ENCODE peak calls at places on chromosomes 7 and 10, in five cellular contexts. One of them, this sample, is unnamed.

GRCh38 chr10:133039823-133040704 is 47.7 kb upstream of the ADGRA1 start:
- DNase-seq in NCI-H1436: no peak
- DNase-seq in iPS-NIHi11: no peak
- DNase-seq in immature natural killer cell: no peak
- DNase-seq in stimulated activated CD4-positive, alpha-beta T cell treated with anti-CD3 and anti-CD28 coated beads, Interleukin-1b, Interleukin-23, amount 100 ng/mL, for 48 hours: no peak
- DNase-seq in this sample: no peak

GRCh38 chr10:93131956-93132355 is 58.3 kb downstream of the CYP26A1 start:
- DNase-seq in NCI-H1436: no peak
- DNase-seq in stimulated activated CD4-positive, alpha-beta T cell treated with anti-CD3 and anti-CD28 coated beads, Interleukin-1b, Interleukin-23, amount 100 ng/mL, for 48 hours: no peak
- DNase-seq in immature natural killer cell: no peak
- DNase-seq in iPS-NIHi11: no peak
- DNase-seq in this sample: no peak

GRCh38 chr10:12788277-12788676 is 213.2 kb downstream of the CCDC3 start:
- DNase-seq in stimulated activated CD4-positive, alpha-beta T cell treated with anti-CD3 and anti-CD28 coated beads, Interleukin-1b, Interleukin-23, amount 100 ng/mL, for 48 hours: no peak
- DNase-seq in immature natural killer cell: no peak
- DNase-seq in NCI-H1436: no peak
- DNase-seq in iPS-NIHi11: no peak
- DNase-seq in this sample: no peak

GRCh38 chr10:48634198-48634983 is 29.5 kb upstream of the ARHGAP22 start:
- DNase-seq in stimulated activated CD4-positive, alpha-beta T cell treated with anti-CD3 and anti-CD28 coated beads, Interleukin-1b, Interleukin-23, amount 100 ng/mL, for 48 hours: peak
- DNase-seq in NCI-H1436: no peak
- DNase-seq in iPS-NIHi11: no peak
- DNase-seq in immature natural killer cell: no peak
- DNase-seq in this sample: no peak

GRCh38 chr7:45973725-45974532 is 52.9 kb upstream of the IGFBP3 start:
- DNase-seq in NCI-H1436: no peak
- DNase-seq in immature natural killer cell: no peak
- DNase-seq in iPS-NIHi11: no peak
- DNase-seq in stimulated activated CD4-positive, alpha-beta T cell treated with anti-CD3 and anti-CD28 coated beads, Interleukin-1b, Interleukin-23, amount 100 ng/mL, for 48 hours: no peak
- DNase-seq in this sample: no peak

GRCh38 chr7:149205690-149206381 is 10.5 kb downstream of the ZNF282 start:
- DNase-seq in stimulated activated CD4-positive, alpha-beta T cell treated with anti-CD3 and anti-CD28 coated beads, Interleukin-1b, Interleukin-23, amount 100 ng/mL, for 48 hours: no peak
- DNase-seq in immature natural killer cell: no peak
- DNase-seq in iPS-NIHi11: no peak
- DNase-seq in NCI-H1436: no peak
- DNase-seq in this sample: no peak

GRCh38 chr10:37752309-37752875 is 105.0 kb downstream of the ZNF248 start:
- DNase-seq in immature natural killer cell: no peak
- DNase-seq in stimulated activated CD4-positive, alpha-beta T cell treated with anti-CD3 and anti-CD28 coated beads, Interleukin-1b, Interleukin-23, amount 100 ng/mL, for 48 hours: no peak
- DNase-seq in iPS-NIHi11: no peak
- DNase-seq in NCI-H1436: no peak
- DNase-seq in this sample: no peak

GRCh38 chr10:93473161-93473560 is 9.0 kb downstream of the MYOF start:
- DNase-seq in NCI-H1436: no peak
- DNase-seq in stimulated activated CD4-positive, alpha-beta T cell treated with anti-CD3 and anti-CD28 coated beads, Interleukin-1b, Interleukin-23, amount 100 ng/mL, for 48 hours: no peak
- DNase-seq in iPS-NIHi11: no peak
- DNase-seq in immature natural killer cell: no peak
- DNase-seq in this sample: no peak

GRCh38 chr7:34823650-34824258 is 165.7 kb downstream of the NPSR1 start:
- DNase-seq in iPS-NIHi11: peak
- DNase-seq in NCI-H1436: peak
- DNase-seq in immature natural killer cell: no peak
- DNase-seq in stimulated activated CD4-positive, alpha-beta T cell treated with anti-CD3 and anti-CD28 coated beads, Interleukin-1b, Interleukin-23, amount 100 ng/mL, for 48 hours: peak
- DNase-seq in this sample: no peak

GRCh38 chr7:134908289-134908688 is 78.0 kb upstream of the AGBL3 start:
- DNase-seq in NCI-H1436: no peak
- DNase-seq in immature natural killer cell: no peak
- DNase-seq in iPS-NIHi11: no peak
- DNase-seq in stimulated activated CD4-positive, alpha-beta T cell treated with anti-CD3 and anti-CD28 coated beads, Interleukin-1b, Interleukin-23, amount 100 ng/mL, for 48 hours: no peak
- DNase-seq in this sample: no peak

GRCh38 chr7:81297317-81297716 is 378.5 kb upstream of the SEMA3C start:
- DNase-seq in NCI-H1436: no peak
- DNase-seq in stimulated activated CD4-positive, alpha-beta T cell treated with anti-CD3 and anti-CD28 coated beads, Interleukin-1b, Interleukin-23, amount 100 ng/mL, for 48 hours: no peak
- DNase-seq in immature natural killer cell: no peak
- DNase-seq in iPS-NIHi11: no peak
- DNase-seq in this sample: no peak

GRCh38 chr7:57399972-57400371 is 50.0 kb upstream of the ZNF716 start:
- DNase-seq in immature natural killer cell: no peak
- DNase-seq in NCI-H1436: no peak
- DNase-seq in iPS-NIHi11: no peak
- DNase-seq in stimulated activated CD4-positive, alpha-beta T cell treated with anti-CD3 and anti-CD28 coated beads, Interleukin-1b, Interleukin-23, amount 100 ng/mL, for 48 hours: no peak
- DNase-seq in this sample: no peak

GRCh38 chr7:22821702-22822485 is 755 bp downstream of the TOMM7 start:
- DNase-seq in NCI-H1436: no peak
- DNase-seq in iPS-NIHi11: no peak
- DNase-seq in stimulated activated CD4-positive, alpha-beta T cell treated with anti-CD3 and anti-CD28 coated beads, Interleukin-1b, Interleukin-23, amount 100 ng/mL, for 48 hours: no peak
- DNase-seq in immature natural killer cell: no peak
- DNase-seq in this sample: no peak

GRCh38 chr7:15245801-15246200 is 316.0 kb downstream of the AGMO start:
- DNase-seq in iPS-NIHi11: no peak
- DNase-seq in immature natural killer cell: no peak
- DNase-seq in stimulated activated CD4-positive, alpha-beta T cell treated with anti-CD3 and anti-CD28 coated beads, Interleukin-1b, Interleukin-23, amount 100 ng/mL, for 48 hours: no peak
- DNase-seq in NCI-H1436: no peak
- DNase-seq in this sample: no peak

GRCh38 chr10:72096115-72097000 is 8.0 kb upstream of the SPOCK2 start:
- DNase-seq in stimulated activated CD4-positive, alpha-beta T cell treated with anti-CD3 and anti-CD28 coated beads, Interleukin-1b, Interleukin-23, amount 100 ng/mL, for 48 hours: peak
- DNase-seq in iPS-NIHi11: no peak
- DNase-seq in NCI-H1436: no peak
- DNase-seq in immature natural killer cell: no peak
- DNase-seq in this sample: no peak

GRCh38 chr7:21543528-21544302 is 876 bp downstream of the DNAH11 start:
- DNase-seq in iPS-NIHi11: peak
- DNase-seq in stimulated activated CD4-positive, alpha-beta T cell treated with anti-CD3 and anti-CD28 coated beads, Interleukin-1b, Interleukin-23, amount 100 ng/mL, for 48 hours: peak
- DNase-seq in immature natural killer cell: no peak
- DNase-seq in NCI-H1436: peak
- DNase-seq in this sample: no peak

GRCh38 chr10:52523696-52524095 is 209.6 kb downstream of the DKK1 start:
- DNase-seq in iPS-NIHi11: no peak
- DNase-seq in stimulated activated CD4-positive, alpha-beta T cell treated with anti-CD3 and anti-CD28 coated beads, Interleukin-1b, Interleukin-23, amount 100 ng/mL, for 48 hours: no peak
- DNase-seq in NCI-H1436: no peak
- DNase-seq in immature natural killer cell: no peak
- DNase-seq in this sample: no peak

GRCh38 chr7:139180700-139181311 is 50.2 kb upstream of the UBN2 start:
- DNase-seq in iPS-NIHi11: no peak
- DNase-seq in NCI-H1436: no peak
- DNase-seq in immature natural killer cell: no peak
- DNase-seq in stimulated activated CD4-positive, alpha-beta T cell treated with anti-CD3 and anti-CD28 coated beads, Interleukin-1b, Interleukin-23, amount 100 ng/mL, for 48 hours: no peak
- DNase-seq in this sample: no peak

GRCh38 chr10:100658269-100658668 is 87.1 kb upstream of the PAX2 start:
- DNase-seq in iPS-NIHi11: no peak
- DNase-seq in stimulated activated CD4-positive, alpha-beta T cell treated with anti-CD3 and anti-CD28 coated beads, Interleukin-1b, Interleukin-23, amount 100 ng/mL, for 48 hours: no peak
- DNase-seq in NCI-H1436: no peak
- DNase-seq in immature natural killer cell: no peak
- DNase-seq in this sample: no peak

GRCh38 chr7:129556607-129557120 is 54.3 kb downstream of the SMKR1 start:
- DNase-seq in iPS-NIHi11: no peak
- DNase-seq in NCI-H1436: no peak
- DNase-seq in stimulated activated CD4-positive, alpha-beta T cell treated with anti-CD3 and anti-CD28 coated beads, Interleukin-1b, Interleukin-23, amount 100 ng/mL, for 48 hours: no peak
- DNase-seq in immature natural killer cell: no peak
- DNase-seq in this sample: no peak

GRCh38 chr7:122803323-122803722 is 82.9 kb downstream of the CADPS2 start:
- DNase-seq in stimulated activated CD4-positive, alpha-beta T cell treated with anti-CD3 and anti-CD28 coated beads, Interleukin-1b, Interleukin-23, amount 100 ng/mL, for 48 hours: no peak
- DNase-seq in NCI-H1436: no peak
- DNase-seq in iPS-NIHi11: peak
- DNase-seq in immature natural killer cell: no peak
- DNase-seq in this sample: no peak

GRCh38 chr10:36256905-36257304 is 614.8 kb upstream of the FZD8 start:
- DNase-seq in NCI-H1436: no peak
- DNase-seq in stimulated activated CD4-positive, alpha-beta T cell treated with anti-CD3 and anti-CD28 coated beads, Interleukin-1b, Interleukin-23, amount 100 ng/mL, for 48 hours: no peak
- DNase-seq in iPS-NIHi11: no peak
- DNase-seq in immature natural killer cell: no peak
- DNase-seq in this sample: no peak

GRCh38 chr10:113111260-113111659 is 161.2 kb downstream of the TCF7L2 start:
- DNase-seq in immature natural killer cell: no peak
- DNase-seq in NCI-H1436: no peak
- DNase-seq in stimulated activated CD4-positive, alpha-beta T cell treated with anti-CD3 and anti-CD28 coated beads, Interleukin-1b, Interleukin-23, amount 100 ng/mL, for 48 hours: no peak
- DNase-seq in iPS-NIHi11: no peak
- DNase-seq in this sample: no peak

GRCh38 chr10:8056891-8057331 is 2.4 kb downstream of the GATA3 start:
- DNase-seq in NCI-H1436: no peak
- DNase-seq in stimulated activated CD4-positive, alpha-beta T cell treated with anti-CD3 and anti-CD28 coated beads, Interleukin-1b, Interleukin-23, amount 100 ng/mL, for 48 hours: peak
- DNase-seq in iPS-NIHi11: no peak
- DNase-seq in immature natural killer cell: peak
- DNase-seq in this sample: no peak

GRCh38 chr10:67668448-67668847 is 27.5 kb downstream of the CTNNA3 start:
- DNase-seq in iPS-NIHi11: no peak
- DNase-seq in stimulated activated CD4-positive, alpha-beta T cell treated with anti-CD3 and anti-CD28 coated beads, Interleukin-1b, Interleukin-23, amount 100 ng/mL, for 48 hours: no peak
- DNase-seq in immature natural killer cell: no peak
- DNase-seq in NCI-H1436: no peak
- DNase-seq in this sample: no peak

GRCh38 chr7:99072126-99072525 is 71.8 kb downstream of the SMURF1 start:
- DNase-seq in stimulated activated CD4-positive, alpha-beta T cell treated with anti-CD3 and anti-CD28 coated beads, Interleukin-1b, Interleukin-23, amount 100 ng/mL, for 48 hours: no peak
- DNase-seq in iPS-NIHi11: no peak
- DNase-seq in NCI-H1436: no peak
- DNase-seq in immature natural killer cell: no peak
- DNase-seq in this sample: no peak

GRCh38 chr10:52701647-52702046 is 70.9 kb downstream of the MBL2 start:
- DNase-seq in NCI-H1436: no peak
- DNase-seq in immature natural killer cell: no peak
- DNase-seq in stimulated activated CD4-positive, alpha-beta T cell treated with anti-CD3 and anti-CD28 coated beads, Interleukin-1b, Interleukin-23, amount 100 ng/mL, for 48 hours: no peak
- DNase-seq in iPS-NIHi11: no peak
- DNase-seq in this sample: no peak

GRCh38 chr7:29278362-29279070 is 83.9 kb downstream of the CHN2 start:
- DNase-seq in NCI-H1436: peak
- DNase-seq in iPS-NIHi11: no peak
- DNase-seq in immature natural killer cell: no peak
- DNase-seq in stimulated activated CD4-positive, alpha-beta T cell treated with anti-CD3 and anti-CD28 coated beads, Interleukin-1b, Interleukin-23, amount 100 ng/mL, for 48 hours: no peak
- DNase-seq in this sample: no peak

GRCh38 chr10:93926613-93927012 is 32.8 kb downstream of the SLC35G1 start:
- DNase-seq in NCI-H1436: no peak
- DNase-seq in iPS-NIHi11: no peak
- DNase-seq in stimulated activated CD4-positive, alpha-beta T cell treated with anti-CD3 and anti-CD28 coated beads, Interleukin-1b, Interleukin-23, amount 100 ng/mL, for 48 hours: no peak
- DNase-seq in immature natural killer cell: no peak
- DNase-seq in this sample: no peak

GRCh38 chr10:12470719-12471118 is 121.4 kb downstream of the CAMK1D start:
- DNase-seq in NCI-H1436: no peak
- DNase-seq in stimulated activated CD4-positive, alpha-beta T cell treated with anti-CD3 and anti-CD28 coated beads, Interleukin-1b, Interleukin-23, amount 100 ng/mL, for 48 hours: no peak
- DNase-seq in iPS-NIHi11: no peak
- DNase-seq in immature natural killer cell: no peak
- DNase-seq in this sample: no peak

GRCh38 chr7:22864855-22865606 is 42.4 kb upstream of the TOMM7 start:
- DNase-seq in iPS-NIHi11: no peak
- DNase-seq in NCI-H1436: peak
- DNase-seq in immature natural killer cell: no peak
- DNase-seq in stimulated activated CD4-positive, alpha-beta T cell treated with anti-CD3 and anti-CD28 coated beads, Interleukin-1b, Interleukin-23, amount 100 ng/mL, for 48 hours: no peak
- DNase-seq in this sample: no peak

GRCh38 chr7:155373359-155374273 is 75.9 kb downstream of the INSIG1 start:
- DNase-seq in stimulated activated CD4-positive, alpha-beta T cell treated with anti-CD3 and anti-CD28 coated beads, Interleukin-1b, Interleukin-23, amount 100 ng/mL, for 48 hours: no peak
- DNase-seq in immature natural killer cell: no peak
- DNase-seq in iPS-NIHi11: peak
- DNase-seq in NCI-H1436: no peak
- DNase-seq in this sample: no peak

GRCh38 chr7:1540391-1541271 is 10.1 kb downstream of the MAFK start:
- DNase-seq in immature natural killer cell: no peak
- DNase-seq in NCI-H1436: no peak
- DNase-seq in iPS-NIHi11: no peak
- DNase-seq in stimulated activated CD4-positive, alpha-beta T cell treated with anti-CD3 and anti-CD28 coated beads, Interleukin-1b, Interleukin-23, amount 100 ng/mL, for 48 hours: no peak
- DNase-seq in this sample: no peak

GRCh38 chr10:78900715-78901430 is 167.9 kb upstream of the ZMIZ1 start:
- DNase-seq in iPS-NIHi11: no peak
- DNase-seq in stimulated activated CD4-positive, alpha-beta T cell treated with anti-CD3 and anti-CD28 coated beads, Interleukin-1b, Interleukin-23, amount 100 ng/mL, for 48 hours: no peak
- DNase-seq in NCI-H1436: no peak
- DNase-seq in immature natural killer cell: no peak
- DNase-seq in this sample: no peak

This sample was measured in NCI-H1048.